ENCODE peak calls at places on chromosomes 3 and 15, in eight cellular contexts. C, J, M, S, N, H, Z and R are unnamed samples.

GRCh38 chr3:172476339-172476738 is 28.1 kb upstream of the GHSR start:
- DNase-seq in C (no peak), Z (no peak), N (no peak), H (no peak), M (no peak), S (no peak), J (no peak), R (no peak)

GRCh38 chr3:55373413-55373812 is 113.7 kb downstream of the WNT5A start:
- DNase-seq in N (no peak), M (no peak), C (no peak), Z (no peak), H (no peak), J (no peak), S (no peak), R (no peak)

GRCh38 chr3:149152420-149152819 is 23.0 kb downstream of the HPS3 start:
- DNase-seq in Z (no peak), H (no peak), C (no peak), M (no peak), S (no peak), J (no peak), N (no peak), R (no peak)

GRCh38 chr3:195075199-195075940 is 195.6 kb downstream of the XXYLT1 start:
- DNase-seq in J (no peak), S (peak; percentile 37), Z (peak; percentile 23), C (no peak), N (no peak), M (peak; percentile 2), H (no peak), R (no peak)

GRCh38 chr3:71863563-71864190 is 78.7 kb upstream of the PROK2 start:
- DNase-seq in N (no peak), J (no peak), H (no peak), Z (no peak), M (no peak), S (no peak), C (no peak), R (no peak)

GRCh38 chr15:31557899-31558298 is 231.3 kb downstream of the KLF13 start:
- DNase-seq in Z (no peak), J (no peak), C (no peak), S (no peak), N (no peak), H (no peak), M (no peak), R (no peak)

GRCh38 chr3:48268936-48269551 is 28.1 kb downstream of the ZNF589 start:
- DNase-seq in N (no peak), M (no peak), J (no peak), H (peak; percentile 16), C (no peak), S (peak; percentile 58), Z (peak; percentile 62), R (no peak)

GRCh38 chr3:69370156-69370944 is 15.5 kb downstream of the FRMD4B start:
- DNase-seq in H (no peak), Z (peak; percentile 74), N (peak; percentile 46), M (peak; percentile 49), C (no peak), S (peak; percentile 42), J (no peak), R (peak; percentile 78)

GRCh38 chr15:75732809-75733451 is 20.3 kb upstream of the CSPG4 start:
- DNase-seq in C (peak; percentile 65), M (peak; percentile 73), J (peak; percentile 90), H (peak; percentile 23), N (no peak), Z (peak; percentile 80), S (peak; percentile 82), R (peak; percentile 65)

GRCh38 chr3:63908081-63908736 is 4.0 kb downstream of the SCAANT1 start:
- DNase-seq in N (no peak), J (peak; percentile 18), M (no peak), C (no peak), Z (no peak), S (no peak), H (no peak), R (no peak)

GRCh38 chr3:170808041-170808440 is 62.0 kb downstream of the RPL22L1 start:
- DNase-seq in Z (no peak), C (no peak), M (no peak), S (no peak), H (no peak), N (no peak), J (no peak), R (no peak)

GRCh38 chr3:117322866-117323265 is 613.3 kb downstream of the TUSC7 start:
- DNase-seq in J (no peak), N (no peak), Z (no peak), C (no peak), H (no peak), S (no peak), M (no peak), R (no peak)

GRCh38 chr3:127733781-127734180 is 61.0 kb downstream of the ABTB1 start:
- DNase-seq in Z (peak; percentile 22), N (no peak), H (no peak), J (no peak), M (no peak), S (no peak), C (peak; percentile 71), R (no peak)
- H3K27ac ChIP-seq in Z (no peak overlapping the region), N (no peak overlapping the region), H (no peak overlapping the region), J (no peak overlapping the region), M (no peak overlapping the region), S (no peak overlapping the region), C (peak overlapping the region; percentile 97), R (no peak overlapping the region)

GRCh38 chr15:50124557-50125080 is 5.6 kb upstream of the ATP8B4 start:
- DNase-seq in H (no peak), S (no peak), Z (no peak), C (no peak), N (no peak), J (no peak), M (no peak), R (no peak)
- H3K27ac ChIP-seq in H (no peak overlapping the region), S (no peak overlapping the region), Z (no peak overlapping the region), C (no peak overlapping the region), N (no peak overlapping the region), J (no peak overlapping the region), M (no peak overlapping the region), R (no peak overlapping the region)

GRCh38 chr3:26369133-26369532 is 253.4 kb upstream of the LRRC3B start:
- DNase-seq in N (no peak), C (no peak), S (no peak), H (no peak), J (no peak), Z (no peak), M (no peak), R (no peak)
- H3K27ac ChIP-seq in N (no peak overlapping the region), C (no peak overlapping the region), S (no peak overlapping the region), H (no peak overlapping the region), J (no peak overlapping the region), Z (no peak overlapping the region), M (no peak overlapping the region), R (no peak overlapping the region)

DNA sequence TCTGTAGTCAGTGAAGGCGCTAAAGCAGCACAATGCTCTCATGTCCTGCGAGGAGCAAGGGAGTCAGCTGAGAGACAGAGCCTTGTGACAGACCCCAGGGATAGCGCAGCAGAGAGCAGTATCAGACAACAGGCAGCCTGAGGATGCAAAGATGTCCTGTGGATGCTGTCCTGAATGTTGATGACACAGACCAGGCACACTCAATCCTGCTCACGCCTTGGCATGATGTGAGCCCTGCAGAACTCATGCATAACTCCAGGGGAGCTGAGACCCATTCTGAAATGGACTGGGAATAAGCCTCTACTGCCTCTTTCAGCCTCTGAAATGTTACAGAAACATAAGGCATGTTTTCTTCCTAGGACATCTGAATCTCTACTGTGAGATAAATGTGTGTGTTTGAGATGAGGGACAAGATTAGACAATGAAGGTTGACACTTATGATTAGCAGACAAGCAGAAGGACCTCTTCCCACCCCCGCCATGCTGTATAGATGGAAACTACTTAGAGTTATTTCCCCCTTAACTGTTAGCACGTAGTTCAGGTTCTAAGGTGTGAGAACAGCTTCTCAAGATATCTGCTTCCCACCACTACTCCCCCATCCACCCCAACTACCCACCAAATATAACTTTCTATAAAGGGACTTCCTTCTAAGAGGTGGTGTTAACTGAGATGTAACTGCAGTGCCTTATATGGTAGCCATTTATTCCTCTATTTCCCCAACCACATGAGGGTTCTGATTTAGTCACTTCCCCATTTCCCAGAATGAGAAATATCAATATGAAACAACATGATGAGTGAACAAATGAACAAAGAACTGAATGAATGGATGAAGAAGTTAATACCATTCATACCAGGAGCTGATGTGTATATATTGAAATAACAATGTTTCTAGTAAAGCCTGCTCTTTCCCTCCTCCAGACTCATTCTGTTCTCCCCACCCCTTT is 7.4 kb upstream of the RFTN1 start:
- DNase-seq in H (no peak), J (peak; percentile 61), S (no peak), M (no peak), C (no peak), Z (no peak), N (no peak), R (no peak)
- H3K27ac ChIP-seq in H (no peak overlapping the region), J (peak overlapping the region; percentile 100), S (no peak overlapping the region), M (no peak overlapping the region), C (no peak overlapping the region), Z (no peak overlapping the region), N (no peak overlapping the region), R (no peak overlapping the region)